ENCODE peak calls at places on chromosome 15, in five cellular contexts. One of them, this sample, is unnamed.

GRCh38 chr15:30990036-30990435 is 1.4 kb downstream of the MTMR10 start:
- DNase-seq in iris pigment epithelial cell: no peak
- DNase-seq in NCI-H460: no peak
- DNase-seq in adrenal gland: no peak
- DNase-seq in ACHN: peak
- DNase-seq in this sample: peak

GRCh38 chr15:82850242-82850591 is 40.8 kb downstream of the WHAMM start:
- DNase-seq in iris pigment epithelial cell: no peak
- DNase-seq in NCI-H460: no peak
- DNase-seq in adrenal gland: peak
- DNase-seq in ACHN: no peak
- DNase-seq in this sample: no peak

GRCh38 chr15:38471974-38472373 is 18.0 kb downstream of the FAM98B start:
- DNase-seq in iris pigment epithelial cell: peak
- DNase-seq in NCI-H460: no peak
- DNase-seq in adrenal gland: no peak
- DNase-seq in ACHN: no peak
- DNase-seq in this sample: no peak

GRCh38 chr15:100878601-100879000 is 1.0 kb upstream of the ALDH1A3 start:
- DNase-seq in iris pigment epithelial cell: no peak
- DNase-seq in NCI-H460: no peak
- DNase-seq in adrenal gland: no peak
- DNase-seq in ACHN: no peak
- DNase-seq in this sample: peak

GRCh38 chr15:58524247-58524646 is 92.5 kb downstream of the LIPC start:
- DNase-seq in iris pigment epithelial cell: no peak
- DNase-seq in NCI-H460: no peak
- DNase-seq in adrenal gland: peak
- DNase-seq in ACHN: no peak
- DNase-seq in this sample: no peak

GRCh38 chr15:75695206-75695605 is 17.4 kb downstream of the CSPG4 start:
- DNase-seq in iris pigment epithelial cell: no peak
- DNase-seq in NCI-H460: no peak
- DNase-seq in adrenal gland: no peak
- DNase-seq in ACHN: no peak
- DNase-seq in this sample: no peak

GRCh38 chr15:70488002-70488605 is 275.3 kb downstream of the UACA start:
- DNase-seq in iris pigment epithelial cell: peak
- DNase-seq in NCI-H460: peak
- DNase-seq in adrenal gland: peak
- DNase-seq in ACHN: peak
- DNase-seq in this sample: peak

GRCh38 chr15:29825205-29825604 is 2.9 kb upstream of the TJP1 start:
- DNase-seq in iris pigment epithelial cell: peak
- DNase-seq in NCI-H460: no peak
- DNase-seq in adrenal gland: no peak
- DNase-seq in ACHN: no peak
- DNase-seq in this sample: no peak

GRCh38 chr15:69194854-69195253 is 34.4 kb downstream of the GLCE start:
- DNase-seq in iris pigment epithelial cell: peak
- DNase-seq in NCI-H460: no peak
- DNase-seq in adrenal gland: peak
- DNase-seq in ACHN: no peak
- DNase-seq in this sample: no peak

GRCh38 chr15:52660192-52660591 is 19.0 kb downstream of the ATOSA start:
- DNase-seq in iris pigment epithelial cell: no peak
- DNase-seq in NCI-H460: no peak
- DNase-seq in adrenal gland: no peak
- DNase-seq in ACHN: no peak
- DNase-seq in this sample: no peak

GRCh38 chr15:52559022-52559421 is 9.8 kb downstream of the ARPP19 start:
- DNase-seq in iris pigment epithelial cell: no peak
- DNase-seq in NCI-H460: no peak
- DNase-seq in adrenal gland: no peak
- DNase-seq in ACHN: no peak
- DNase-seq in this sample: no peak

GRCh38 chr15:39358441-39359041 is 222.3 kb upstream of the THBS1 start:
- DNase-seq in iris pigment epithelial cell: peak
- DNase-seq in NCI-H460: no peak
- DNase-seq in adrenal gland: peak
- DNase-seq in ACHN: no peak
- DNase-seq in this sample: no peak

GRCh38 chr15:41790756-41791546 is 16.7 kb downstream of the MAPKBP1 start:
- DNase-seq in iris pigment epithelial cell: peak
- DNase-seq in NCI-H460: no peak
- DNase-seq in adrenal gland: no peak
- DNase-seq in ACHN: peak
- DNase-seq in this sample: peak

GRCh38 chr15:65863106-65863505 is 6.2 kb upstream of the RAB11A start:
- DNase-seq in iris pigment epithelial cell: no peak
- DNase-seq in NCI-H460: no peak
- DNase-seq in adrenal gland: no peak
- DNase-seq in ACHN: no peak
- DNase-seq in this sample: no peak